ENCODE peak calls at places on chromosomes 5 and 9, in nine cellular contexts. G is naive thymus-derived CD4-positive, alpha-beta T cell; V is T47D; O is Ammon's horn; T is posterior vena cava; Y is activated T-cell treated with anti-CD3 and anti-CD28 coated beads for 1 hour; C is CD4-positive, alpha-beta T cell; L is AG09309; U is activated CD8-positive, alpha-beta memory T cell treated with anti-CD3 and anti-CD28 coated beads for 4 hours. D is an unnamed sample.

GRCh38 chr9:137241490-137242328 is 622 bp downstream of the TUBB4B start:
- DNase-seq in G (peak; percentile 29), V (peak; percentile 59), O (no peak), T (peak; percentile 93), Y (peak; percentile 65), C (peak; percentile 69), L (no peak), U (peak; percentile 60), D (no peak)

GRCh38 chr9:117092582-117092981 is 322.3 kb downstream of the ASTN2 start:
- DNase-seq in G (no peak), V (no peak), O (no peak), T (no peak), Y (no peak), C (no peak), L (no peak), U (no peak), D (no peak)

GRCh38 chr5:87266914-87267573 is 639 bp upstream of the RASA1 start:
- DNase-seq in G (peak; percentile 22), V (no peak), O (no peak), T (no peak), Y (no peak), C (no peak), L (no peak), U (no peak), D (no peak)

GRCh38 chr5:75952291-75952690 is 130.9 kb upstream of the SV2C start:
- DNase-seq in G (no peak), V (no peak), O (no peak), T (no peak), Y (no peak), C (no peak), L (no peak), U (no peak), D (no peak)

GRCh38 chr9:81724242-81724889 is 35.0 kb upstream of the TLE1 start:
- DNase-seq in G (no peak), V (no peak), O (no peak), T (no peak), Y (no peak), C (no peak), L (no peak), U (no peak), D (no peak)

GRCh38 chr5:170357853-170358497 is 31.2 kb downstream of the KCNMB1 start:
- DNase-seq in G (no peak), V (no peak), O (peak; percentile 66), T (peak; percentile 92), Y (no peak), C (no peak), L (no peak), U (no peak), D (peak; percentile 44)

GRCh38 chr9:109439378-109440116 is 58.6 kb downstream of the PTPN3 start:
- DNase-seq in G (no peak), V (no peak), O (no peak), T (no peak), Y (no peak), C (no peak), L (no peak), U (no peak), D (no peak)

GRCh38 chr5:14227501-14227900 is 84.4 kb downstream of the TRIO start:
- DNase-seq in G (no peak), V (no peak), O (no peak), T (no peak), Y (no peak), C (no peak), L (no peak), U (no peak), D (no peak)